ENCODE peak calls at places on chromosome 17, in four cellular contexts. One of them, this sample, is unnamed.

GRCh38 chr17:64004903-64005733 is 7.0 kb downstream of the PRR29 start:
- DNase-seq in tibial nerve: no peak
- DNase-seq in esophagus squamous epithelium: no peak
- DNase-seq in right lobe of liver: no peak
- DNase-seq in this sample: no peak

GRCh38 chr17:14398766-14399165 is 97.9 kb downstream of the HS3ST3B1 start:
- DNase-seq in tibial nerve: no peak
- DNase-seq in esophagus squamous epithelium: no peak
- DNase-seq in right lobe of liver: no peak
- DNase-seq in this sample: no peak

GRCh38 chr17:50865060-50865867 is 890 bp downstream of the TOB1 start:
- DNase-seq in tibial nerve: no peak
- DNase-seq in esophagus squamous epithelium: no peak
- DNase-seq in right lobe of liver: peak; percentile 69
- DNase-seq in this sample: peak; percentile 62

GRCh38 chr17:50943575-50943933 is 77.4 kb upstream of the TOB1 start:
- DNase-seq in tibial nerve: peak; percentile 12
- DNase-seq in esophagus squamous epithelium: no peak
- DNase-seq in right lobe of liver: no peak
- DNase-seq in this sample: peak; percentile 11

GRCh38 chr17:82592751-82593589 is 55.3 kb downstream of the WDR45B start:
- DNase-seq in tibial nerve: no peak
- DNase-seq in esophagus squamous epithelium: no peak
- DNase-seq in right lobe of liver: no peak
- DNase-seq in this sample: peak; percentile 74

GRCh38 chr17:29243792-29244191 is 2.9 kb upstream of the CRYBA1 start:
- DNase-seq in tibial nerve: no peak
- DNase-seq in esophagus squamous epithelium: no peak
- DNase-seq in right lobe of liver: no peak
- DNase-seq in this sample: no peak

GRCh38 chr17:13562271-13562800 is 39.4 kb downstream of the HS3ST3A1 start:
- DNase-seq in tibial nerve: no peak
- DNase-seq in esophagus squamous epithelium: no peak
- DNase-seq in right lobe of liver: no peak
- DNase-seq in this sample: peak; percentile 28

GRCh38 chr17:80101946-80102706 is 745 bp downstream of the GAA start:
- DNase-seq in tibial nerve: no peak
- DNase-seq in esophagus squamous epithelium: no peak
- DNase-seq in right lobe of liver: no peak
- DNase-seq in this sample: peak; percentile 16

GRCh38 chr17:74379495-74380085 is 12.3 kb downstream of the GPR142 start:
- DNase-seq in tibial nerve: peak; percentile 93
- DNase-seq in esophagus squamous epithelium: peak; percentile 44
- DNase-seq in right lobe of liver: peak; percentile 93
- DNase-seq in this sample: peak; percentile 91

GRCh38 chr17:44093231-44093900 is 22.8 kb downstream of the G6PC3 start:
- DNase-seq in tibial nerve: no peak
- DNase-seq in esophagus squamous epithelium: no peak
- DNase-seq in right lobe of liver: no peak
- DNase-seq in this sample: no peak

GRCh38 chr17:50355336-50355700 is 9.4 kb downstream of the XYLT2 start:
- DNase-seq in tibial nerve: no peak
- DNase-seq in esophagus squamous epithelium: no peak
- DNase-seq in right lobe of liver: no peak
- DNase-seq in this sample: no peak

GRCh38 chr17:83100220-83100852 is 20.9 kb downstream of the METRNL start:
- DNase-seq in tibial nerve: no peak
- DNase-seq in esophagus squamous epithelium: no peak
- DNase-seq in right lobe of liver: no peak
- DNase-seq in this sample: no peak

GRCh38 chr17:75757086-75757681 is 7.8 kb downstream of the GALK1 start:
- DNase-seq in tibial nerve: no peak
- DNase-seq in esophagus squamous epithelium: no peak
- DNase-seq in right lobe of liver: no peak
- DNase-seq in this sample: no peak

GRCh38 chr17:55345132-55345531 is 76.5 kb downstream of the MMD start:
- DNase-seq in tibial nerve: no peak
- DNase-seq in esophagus squamous epithelium: no peak
- DNase-seq in right lobe of liver: no peak
- DNase-seq in this sample: no peak

DNA sequence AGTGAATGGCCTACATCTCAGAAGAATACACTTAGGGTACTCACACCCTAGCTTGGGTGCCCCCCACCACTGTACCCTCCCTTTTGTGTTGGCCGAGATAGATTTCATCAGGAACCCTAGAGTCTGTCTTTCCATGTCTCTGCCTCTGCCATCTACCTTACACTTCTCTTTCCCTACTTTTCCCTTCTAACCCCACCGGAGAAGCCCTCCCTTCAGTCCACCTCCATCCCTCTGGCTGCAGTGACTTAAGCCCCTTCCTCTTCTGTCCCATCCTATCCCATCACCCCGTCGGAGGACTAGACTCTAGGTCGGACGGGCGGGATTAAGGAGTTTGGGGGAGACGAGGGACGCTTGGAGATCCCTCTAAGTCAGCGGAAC is 213 bp downstream of the DLG4 start:
- DNase-seq in tibial nerve: no peak
- DNase-seq in esophagus squamous epithelium: no peak
- DNase-seq in right lobe of liver: no peak
- DNase-seq in this sample: no peak
- H3K4me1 ChIP-seq in tibial nerve: peaks cover 41% of the 10 kb centered on the region
- H3K4me1 ChIP-seq in esophagus squamous epithelium: peaks cover 70% of the 10 kb centered on the region
- H3K4me1 ChIP-seq in right lobe of liver: peaks cover 43% of the 10 kb centered on the region
- H3K4me1 ChIP-seq in this sample: peaks cover 16% of the 10 kb centered on the region

GRCh38 chr17:48605409-48605864 is 651 bp upstream of the HOXB6 start:
- DNase-seq in tibial nerve: no peak
- DNase-seq in esophagus squamous epithelium: no peak
- DNase-seq in right lobe of liver: no peak
- DNase-seq in this sample: no peak

GRCh38 chr17:48604770-48605329 is at the start of gene HOXB6:
- DNase-seq in tibial nerve: no peak
- DNase-seq in esophagus squamous epithelium: no peak
- DNase-seq in right lobe of liver: no peak
- DNase-seq in this sample: no peak

GRCh38 chr17:48601528-48602430 is 3.0 kb downstream of the HOXB6 start:
- DNase-seq in tibial nerve: no peak
- DNase-seq in esophagus squamous epithelium: no peak
- DNase-seq in right lobe of liver: no peak
- DNase-seq in this sample: no peak

GRCh38 chr17:48605991-48606891 is 1.5 kb upstream of the HOXB6 start:
- DNase-seq in tibial nerve: no peak
- DNase-seq in esophagus squamous epithelium: no peak
- DNase-seq in right lobe of liver: no peak
- DNase-seq in this sample: no peak

GRCh38 chr17:48603959-48604769 is 622 bp downstream of the HOXB6 start:
- DNase-seq in tibial nerve: no peak
- DNase-seq in esophagus squamous epithelium: no peak
- DNase-seq in right lobe of liver: no peak
- DNase-seq in this sample: no peak
- TF ChIP-seq POLR2A in tibial nerve: no peak
- TF ChIP-seq POLR2A in esophagus squamous epithelium: no peak
- TF ChIP-seq POLR2A in right lobe of liver: no peak
- TF ChIP-seq POLR2A in this sample: no peak

DNA sequence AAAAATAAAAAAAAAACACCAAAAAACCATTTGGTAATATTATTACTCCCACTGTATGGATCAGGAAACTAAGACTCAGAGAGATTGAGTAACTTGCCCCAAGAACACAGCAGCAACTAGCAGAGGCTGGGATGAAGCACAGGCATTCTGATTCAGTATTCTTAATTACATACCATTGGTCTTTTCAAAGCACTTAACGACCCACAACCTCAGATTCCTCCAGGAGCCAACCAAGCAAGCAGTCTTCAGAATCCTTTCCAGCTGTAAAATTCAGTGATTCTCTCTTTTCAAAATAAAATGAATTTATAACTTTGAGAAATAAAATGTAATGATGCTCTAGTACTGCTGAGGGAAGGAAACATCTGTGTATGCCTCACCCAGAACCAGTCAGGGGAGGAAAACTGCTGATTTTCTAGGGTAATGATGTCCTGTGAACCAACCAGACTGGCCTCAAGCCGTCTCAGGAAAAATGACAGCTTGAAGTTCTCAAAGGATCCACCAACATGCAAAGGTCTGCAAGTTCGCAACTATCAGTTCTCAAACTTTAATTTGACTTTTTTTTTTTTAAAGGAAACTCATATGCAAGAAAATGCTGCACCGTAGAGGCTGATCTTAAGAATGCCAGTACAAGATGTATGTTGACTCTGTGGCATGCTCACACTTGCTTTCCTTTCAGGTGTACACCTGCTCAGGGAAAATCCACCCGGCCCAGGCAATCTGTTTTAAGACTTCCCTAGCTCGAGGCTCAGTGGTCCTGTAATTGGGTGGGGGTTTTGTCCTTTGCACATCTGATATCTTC is 9.0 kb downstream of the CUEDC1 start:
- DNase-seq in tibial nerve: no peak
- DNase-seq in esophagus squamous epithelium: no peak
- DNase-seq in right lobe of liver: no peak
- DNase-seq in this sample: no peak
- H3K4me1 ChIP-seq in tibial nerve: peaks cover 39% of the 10 kb centered on the region
- H3K4me1 ChIP-seq in esophagus squamous epithelium: peaks cover 91% of the 10 kb centered on the region
- H3K4me1 ChIP-seq in right lobe of liver: peaks cover 23% of the 10 kb centered on the region
- H3K4me1 ChIP-seq in this sample: peaks cover 7% of the 10 kb centered on the region

GRCh38 chr17:5431929-5432556 is 6.9 kb downstream of the C1QBP start:
- DNase-seq in tibial nerve: no peak
- DNase-seq in esophagus squamous epithelium: no peak
- DNase-seq in right lobe of liver: no peak
- DNase-seq in this sample: no peak

GRCh38 chr17:5439446-5439764 is 450 bp upstream of the C1QBP start:
- DNase-seq in tibial nerve: no peak
- DNase-seq in esophagus squamous epithelium: no peak
- DNase-seq in right lobe of liver: no peak
- DNase-seq in this sample: no peak

GRCh38 chr17:5438716-5439445 is at the start of gene C1QBP:
- DNase-seq in tibial nerve: peak; percentile 80
- DNase-seq in esophagus squamous epithelium: peak; percentile 35
- DNase-seq in right lobe of liver: peak; percentile 90
- DNase-seq in this sample: peak; percentile 96

GRCh38 chr17:5437721-5438317 is 1.1 kb downstream of the C1QBP start:
- DNase-seq in tibial nerve: no peak
- DNase-seq in esophagus squamous epithelium: no peak
- DNase-seq in right lobe of liver: no peak
- DNase-seq in this sample: no peak

GRCh38 chr17:5434984-5435383 is 4.0 kb downstream of the C1QBP start:
- DNase-seq in tibial nerve: no peak
- DNase-seq in esophagus squamous epithelium: no peak
- DNase-seq in right lobe of liver: no peak
- DNase-seq in this sample: no peak
- TF ChIP-seq POLR2A in tibial nerve: no peak
- TF ChIP-seq POLR2A in esophagus squamous epithelium: no peak
- TF ChIP-seq POLR2A in right lobe of liver: no peak
- TF ChIP-seq POLR2A in this sample: no peak

GRCh38 chr17:65174974-65175373 is 37.8 kb downstream of the RGS9 start:
- DNase-seq in tibial nerve: no peak
- DNase-seq in esophagus squamous epithelium: no peak
- DNase-seq in right lobe of liver: no peak
- DNase-seq in this sample: no peak

GRCh38 chr17:65176646-65177409 is 39.7 kb downstream of the RGS9 start:
- DNase-seq in tibial nerve: no peak
- DNase-seq in esophagus squamous epithelium: no peak
- DNase-seq in right lobe of liver: no peak
- DNase-seq in this sample: no peak

GRCh38 chr17:65173951-65174683 is 36.9 kb downstream of the RGS9 start:
- DNase-seq in tibial nerve: no peak
- DNase-seq in esophagus squamous epithelium: no peak
- DNase-seq in right lobe of liver: no peak
- DNase-seq in this sample: no peak

GRCh38 chr17:65177901-65178300 is 40.7 kb downstream of the RGS9 start:
- DNase-seq in tibial nerve: no peak
- DNase-seq in esophagus squamous epithelium: no peak
- DNase-seq in right lobe of liver: no peak
- DNase-seq in this sample: no peak

DNA sequence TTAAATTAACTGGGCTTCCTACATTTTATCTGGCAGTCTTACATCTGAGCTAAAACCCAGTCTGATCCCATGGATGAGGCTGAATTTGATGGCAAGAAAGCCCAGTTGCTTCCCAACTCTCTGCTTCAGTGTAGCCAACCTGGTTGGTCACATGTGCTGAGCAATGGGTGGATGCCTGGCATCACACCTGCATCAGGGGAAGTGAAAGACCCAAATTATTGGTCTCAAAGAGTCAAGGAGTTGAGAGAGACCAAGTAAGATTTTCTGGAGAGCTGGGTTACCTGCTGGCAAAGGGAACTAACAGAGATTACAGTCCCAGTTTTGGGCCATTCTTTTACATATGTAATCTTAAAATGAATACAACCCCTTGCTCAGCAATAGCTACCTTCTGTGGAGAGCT is 38.8 kb downstream of the RGS9 start:
- DNase-seq in tibial nerve: no peak
- DNase-seq in esophagus squamous epithelium: no peak
- DNase-seq in right lobe of liver: no peak
- DNase-seq in this sample: no peak
- H3K4me1 ChIP-seq in tibial nerve: no peaks in the 10 kb centered on the region
- H3K4me1 ChIP-seq in esophagus squamous epithelium: no peaks in the 10 kb centered on the region
- H3K4me1 ChIP-seq in right lobe of liver: peaks cover 1% of the 10 kb centered on the region
- H3K4me1 ChIP-seq in this sample: peaks cover 1% of the 10 kb centered on the region

GRCh38 chr17:77146882-77147281 is 6.1 kb downstream of the SEC14L1 start:
- DNase-seq in tibial nerve: no peak
- DNase-seq in esophagus squamous epithelium: no peak
- DNase-seq in right lobe of liver: peak; percentile 75
- DNase-seq in this sample: no peak
- TF ChIP-seq POLR2A in tibial nerve: no peak
- TF ChIP-seq POLR2A in esophagus squamous epithelium: no peak
- TF ChIP-seq POLR2A in right lobe of liver: peak; percentile 55
- TF ChIP-seq POLR2A in this sample: no peak